ENCODE peak calls at places on chromosomes 4 and X, in five cellular contexts. E, P, M, W and V are unnamed samples.

GRCh38 chrX:10450229-10450958 is 170.0 kb downstream of the MID1 start:
- DNase-seq in E (no peak), P (no peak), M (no peak), W (no peak), V (no peak)

GRCh38 chr4:129218355-129218754 is 122.4 kb downstream of the C4orf33 start:
- DNase-seq in E (no peak), P (no peak), M (no peak), W (no peak), V (no peak)

GRCh38 chr4:74640111-74640903 is 154.0 kb downstream of the BTC start:
- DNase-seq in E (no peak), P (peak), M (no peak), W (no peak), V (no peak)

GRCh38 chrX:19709812-19710518 is 177.4 kb downstream of the SH3KBP1 start:
- DNase-seq in E (no peak), P (no peak), M (no peak), W (no peak), V (no peak)

GRCh38 chr4:119302073-119302832 is 19.7 kb downstream of the FABP2 start:
- DNase-seq in E (no peak), P (no peak), M (no peak), W (no peak), V (no peak)

GRCh38 chrX:23494741-23495140 is 160.1 kb downstream of the PTCHD1 start:
- DNase-seq in E (no peak), P (no peak), M (no peak), W (no peak), V (no peak)

GRCh38 chr4:80619070-80619674 is 283.6 kb downstream of the CFAP299 start:
- DNase-seq in E (no peak), P (no peak), M (no peak), W (no peak), V (no peak)

GRCh38 chrX:75781618-75782017 is 3.4 kb downstream of the MAGEE2 start:
- DNase-seq in E (no peak), P (no peak), M (no peak), W (no peak), V (no peak)

GRCh38 chr4:687048-687974 is 1.6 kb downstream of the SLC49A3 start:
- DNase-seq in E (no peak), P (no peak), M (no peak), W (peak), V (no peak)

GRCh38 chrX:28120076-28120475 is 138.8 kb upstream of the DCAF8L1 start:
- DNase-seq in E (no peak), P (no peak), M (no peak), W (no peak), V (no peak)

GRCh38 chrX:137549073-137549472 is 16.9 kb upstream of the ZIC3 start:
- DNase-seq in E (no peak), P (no peak), M (no peak), W (no peak), V (no peak)

GRCh38 chr4:7444731-7445130 is 10.0 kb upstream of the PSAPL1 start:
- DNase-seq in E (no peak), P (no peak), M (no peak), W (peak), V (no peak)

GRCh38 chr4:129093173-129093974 is at the start of gene SCLT1:
- DNase-seq in E (peak), P (peak), M (peak), W (peak), V (peak)

GRCh38 chr4:182917182-182918043 is at the start of gene DCTD:
- DNase-seq in E (peak), P (no peak), M (peak), W (peak), V (no peak)

GRCh38 chr4:75555294-75556164 is at the start of gene ODAPH:
- DNase-seq in E (peak), P (no peak), M (peak), W (no peak), V (no peak)

GRCh38 chr4:166169111-166169510 is 296.1 kb downstream of the TLL1 start:
- DNase-seq in E (no peak), P (no peak), M (no peak), W (no peak), V (no peak)

GRCh38 chrX:54044877-54045328 is 630 bp upstream of the PHF8 start:
- DNase-seq in E (no peak), P (no peak), M (no peak), W (no peak), V (no peak)

GRCh38 chr4:15749001-15749400 is 29.1 kb upstream of the CD38 start:
- DNase-seq in E (no peak), P (no peak), M (no peak), W (no peak), V (no peak)

GRCh38 chr4:182724414-182724813 is 192.8 kb downstream of the DCTD start:
- DNase-seq in E (no peak), P (no peak), M (no peak), W (no peak), V (no peak)

GRCh38 chrX:48083212-48083611 is 11.8 kb upstream of the ZNF630 start:
- DNase-seq in E (no peak), P (no peak), M (peak), W (peak), V (no peak)

GRCh38 chr4:170623899-170624298 is 534.1 kb upstream of the AADAT start:
- DNase-seq in E (no peak), P (no peak), M (no peak), W (no peak), V (no peak)

GRCh38 chrX:16319929-16320328 is 152.6 kb downstream of the MAGEB17 start:
- DNase-seq in E (no peak), P (no peak), M (no peak), W (no peak), V (no peak)